ENCODE peak calls at places on chromosomes 2 and 18, in ten cellular contexts. P is AG09319, G is neural crest cell, C is transverse colon, T is brain microvascular endothelial cell, J is Calu3, F is B cell, E is mucosa of descending colon, K is BJ, U is heart left ventricle. Z is an unnamed sample.

GRCh38 chr2:45180033-45180746 is 170.9 kb upstream of the SIX2 start:
- DNase-seq in G (no peak), T (peak; percentile 7), U (no peak), F (no peak), P (no peak), J (no peak), C (no peak), E (no peak), K (no peak), Z (no peak)

GRCh38 chr2:105398522-105399206 is at the start of gene FHL2:
- DNase-seq in P (no peak), F (peak; percentile 84), K (no peak), T (peak; percentile 73), C (peak; percentile 78), E (peak; percentile 87), G (peak; percentile 63), J (peak; percentile 87), U (peak; percentile 74), Z (peak; percentile 82)

GRCh38 chr2:175151791-175152190 is 16.2 kb downstream of the ATF2 start:
- DNase-seq in U (no peak), C (no peak), K (no peak), E (no peak), P (no peak), T (no peak), F (no peak), G (no peak), J (no peak), Z (no peak)

GRCh38 chr2:67867735-67868134 is 195.1 kb downstream of the C1D start:
- DNase-seq in T (no peak), C (no peak), J (no peak), P (no peak), G (no peak), F (no peak), E (no peak), K (no peak), U (no peak), Z (no peak)

GRCh38 chr2:99425022-99425421 is 64.8 kb downstream of the REV1 start:
- DNase-seq in J (no peak), U (no peak), K (no peak), T (peak; percentile 91), F (no peak), C (no peak), P (peak; percentile 30), G (no peak), E (no peak), Z (no peak)

GRCh38 chr2:147026664-147027278 is 818.1 kb upstream of the ACVR2A start:
- DNase-seq in C (no peak), F (no peak), U (no peak), G (no peak), P (no peak), K (no peak), T (peak; percentile 67), E (no peak), J (no peak), Z (no peak)

GRCh38 chr18:46434629-46435028 is 222.4 kb downstream of the LOXHD1 start:
- DNase-seq in E (no peak), P (no peak), U (no peak), J (no peak), C (no peak), G (no peak), K (no peak), F (no peak), T (no peak), Z (no peak)

GRCh38 chr2:69382547-69382946 is 4.5 kb downstream of the GFPT1 start:
- DNase-seq in K (no peak), F (no peak), E (no peak), C (no peak), T (no peak), J (peak; percentile 23), U (no peak), G (no peak), P (no peak), Z (no peak)

GRCh38 chr2:229665158-229665557 is 49.2 kb downstream of the DNER start:
- DNase-seq in K (no peak), E (no peak), G (no peak), J (no peak), T (no peak), F (no peak), U (no peak), P (no peak), C (no peak), Z (no peak)

GRCh38 chr2:44093970-44094369 is 74.7 kb upstream of the PPM1B start:
- DNase-seq in C (no peak), P (no peak), G (no peak), U (no peak), J (no peak), K (no peak), F (no peak), T (no peak), E (no peak), Z (no peak)

GRCh38 chr2:225274751-225275150 is 124.8 kb upstream of the NYAP2 start:
- DNase-seq in K (no peak), U (no peak), C (no peak), P (no peak), G (no peak), J (peak; percentile 27), E (no peak), T (peak; percentile 4), F (no peak), Z (no peak)

GRCh38 chr2:23449831-23450331 is 64.9 kb downstream of the KLHL29 start:
- DNase-seq in T (no peak), K (no peak), U (no peak), F (no peak), G (no peak), J (no peak), E (no peak), C (no peak), P (no peak), Z (no peak)

GRCh38 chr2:41920812-41921211 is 127.0 kb upstream of the PKDCC start:
- DNase-seq in K (no peak), U (no peak), C (no peak), F (no peak), G (no peak), T (no peak), J (no peak), E (no peak), P (no peak), Z (no peak)

GRCh38 chr2:157492189-157492773 is 48.4 kb upstream of the CYTIP start:
- DNase-seq in G (peak; percentile 54), T (peak; percentile 60), K (peak; percentile 6), E (peak; percentile 66), C (peak; percentile 77), J (peak; percentile 76), F (peak; percentile 42), U (peak; percentile 59), P (no peak), Z (peak; percentile 65)

GRCh38 chr2:49715597-49715996 is 561.3 kb upstream of the FSHR start:
- DNase-seq in G (no peak), C (no peak), E (no peak), F (no peak), T (no peak), U (no peak), J (no peak), K (no peak), P (no peak), Z (no peak)

GRCh38 chr2:175864131-175864728 is 137.8 kb downstream of the LNPK start:
- DNase-seq in J (peak; percentile 10), K (no peak), U (no peak), G (no peak), T (no peak), F (no peak), E (no peak), P (no peak), C (no peak), Z (no peak)

GRCh38 chr2:7881456-7881855 is 800.4 kb upstream of the ID2 start:
- DNase-seq in F (no peak), P (no peak), J (no peak), E (no peak), T (no peak), C (no peak), K (no peak), G (no peak), U (no peak), Z (no peak)

GRCh38 chr2:9260411-9261037 is 53.9 kb downstream of the ASAP2 start:
- DNase-seq in K (no peak), T (no peak), P (no peak), E (no peak), J (no peak), F (no peak), C (no peak), G (no peak), U (no peak), Z (no peak)

GRCh38 chr2:207819839-207820784 is 50.4 kb upstream of the FZD5 start:
- DNase-seq in E (peak; percentile 84), C (peak; percentile 89), G (no peak), T (no peak), U (no peak), J (peak; percentile 85), P (no peak), F (no peak), K (no peak), Z (no peak)
- TF ChIP-seq CTCF in E (no peak), C (no peak), G (no peak), T (no peak), U (no peak), J (no peak), P (no peak), F (no peak), K (no peak), Z (no peak)

DNA sequence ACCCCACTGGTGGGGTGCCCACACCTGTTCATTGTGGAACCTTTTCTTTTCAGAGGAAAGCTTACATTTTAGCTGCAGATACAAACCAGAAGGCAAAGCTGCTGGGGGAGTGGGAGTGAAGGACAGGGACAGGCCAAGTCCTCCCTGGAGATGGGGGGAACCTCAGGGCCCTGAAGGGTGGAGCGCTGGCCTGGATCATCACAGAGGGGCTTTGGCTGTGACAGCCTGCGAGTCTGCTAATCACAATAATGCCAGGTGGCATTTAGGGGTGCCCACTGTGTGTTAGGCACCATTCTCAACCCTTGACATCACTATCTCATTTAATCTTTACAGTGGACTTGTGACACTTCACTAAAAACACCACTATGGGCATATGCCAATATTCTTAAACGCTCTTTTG is 27.4 kb downstream of the KCTD1 start:
- DNase-seq in F (no peak), C (no peak), G (no peak), P (no peak), U (no peak), J (no peak), T (no peak), E (no peak), K (no peak), Z (no peak)
- TF ChIP-seq CTCF in F (no peak), C (no peak), G (no peak), P (no peak), U (no peak), J (no peak), T (no peak), E (no peak), K (no peak), Z (no peak)

DNA sequence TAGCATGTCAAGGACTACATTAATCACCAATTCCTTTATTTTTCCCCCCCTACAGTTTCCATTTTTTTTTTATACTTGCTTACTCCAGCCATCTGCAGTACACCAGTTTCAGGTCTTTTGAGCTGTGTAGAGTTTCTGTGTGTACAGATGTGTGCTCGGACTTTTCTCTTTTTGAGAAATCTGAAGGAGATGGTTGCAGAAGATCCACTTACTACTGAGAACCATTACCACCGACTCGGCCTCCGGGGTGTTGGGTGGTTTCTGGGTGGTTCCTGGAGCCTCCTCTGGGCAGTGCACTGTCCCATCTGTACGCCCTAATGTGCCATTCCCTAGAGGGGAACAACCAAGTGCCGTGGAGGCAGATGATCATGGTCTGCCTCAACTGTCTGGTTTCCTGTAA is 15.4 kb upstream of the LYPD6B start:
- DNase-seq in F (no peak), E (no peak), K (no peak), J (no peak), P (no peak), C (no peak), G (no peak), T (no peak), U (no peak), Z (no peak)
- TF ChIP-seq CTCF in F (no peak), E (no peak), K (no peak), J (no peak), P (no peak), C (no peak), G (no peak), T (no peak), U (no peak), Z (no peak)

GRCh38 chr18:49096021-49096420 is 145.3 kb upstream of the SMAD7 start:
- DNase-seq in F (no peak), K (no peak), U (no peak), C (no peak), P (no peak), T (no peak), G (no peak), J (no peak), E (no peak), Z (no peak)
- TF ChIP-seq CTCF in F (no peak), K (no peak), U (no peak), C (no peak), P (no peak), T (no peak), G (no peak), J (no peak), E (no peak), Z (no peak)